ENCODE peak calls at places on chromosomes 5 and 9, in ten cellular contexts. P is stomach; D is type B pancreatic cell; N is pancreas; X is GM13977; F is HCT116; Y is fibroblast of lung; A is tibial nerve; B is CD4-positive, alpha-beta T cell; J is CD8-positive, alpha-beta T cell. U is an unnamed sample.

GRCh38 chr5:170597109-170597741 is 93.4 kb downstream of the KCNIP1 start:
- DNase-seq in P (no peak), D (no peak), X (no peak), N (no peak), A (peak), F (no peak), B (no peak), Y (peak), J (no peak), U (no peak)

GRCh38 chr5:112694853-112695709 is 42.6 kb upstream of the APC start:
- DNase-seq in A (no peak), D (no peak), J (no peak), B (no peak), X (no peak), P (no peak), Y (peak), F (no peak), N (no peak), U (no peak)

GRCh38 chr5:98736753-98737152 is 36.7 kb upstream of the RGMB start:
- DNase-seq in Y (no peak), B (no peak), F (no peak), N (no peak), A (no peak), X (no peak), D (no peak), J (no peak), P (no peak), U (no peak)

GRCh38 chr9:134059188-134059641 is 8.6 kb downstream of the BRD3 start:
- DNase-seq in D (no peak), F (no peak), B (no peak), X (no peak), Y (no peak), P (peak), A (no peak), N (no peak), J (no peak), U (no peak)

GRCh38 chr9:6833518-6834192 is 75.9 kb downstream of the KDM4C start:
- DNase-seq in X (no peak), P (no peak), Y (peak), N (no peak), D (no peak), F (no peak), J (no peak), A (no peak), B (no peak), U (no peak)

GRCh38 chr5:36108758-36109245 is 42.1 kb upstream of the UGT3A2 start:
- DNase-seq in P (no peak), D (no peak), N (no peak), F (no peak), J (no peak), A (no peak), B (no peak), Y (peak), X (no peak), U (no peak)

GRCh38 chr5:57586649-57587048 is 104.0 kb upstream of the ACTBL2 start:
- DNase-seq in Y (no peak), X (no peak), A (no peak), J (no peak), D (no peak), P (no peak), F (no peak), N (no peak), B (no peak), U (no peak)

GRCh38 chr5:109223521-109223920 is 186.3 kb downstream of the PJA2 start:
- DNase-seq in X (no peak), A (no peak), N (no peak), D (no peak), J (no peak), Y (no peak), F (no peak), P (no peak), B (no peak), U (no peak)

GRCh38 chr9:134839441-134840125 is 41.0 kb upstream of the FCN2 start:
- DNase-seq in B (no peak), D (no peak), X (no peak), Y (no peak), J (no peak), P (no peak), A (no peak), N (no peak), F (no peak), U (no peak)

GRCh38 chr9:5492965-5493364 is 17.4 kb upstream of the PDCD1LG2 start:
- DNase-seq in F (no peak), D (no peak), P (no peak), N (no peak), X (no peak), A (no peak), B (no peak), Y (no peak), J (no peak), U (no peak)

GRCh38 chr9:131419716-131420115 is 25.8 kb downstream of the PRRC2B start:
- DNase-seq in J (no peak), F (no peak), P (no peak), A (no peak), Y (no peak), B (no peak), X (no peak), D (no peak), N (no peak), U (no peak)

GRCh38 chr5:166102947-166103346 is 2188.5 kb upstream of the WWC1 start:
- DNase-seq in B (no peak), F (no peak), Y (no peak), A (no peak), X (no peak), J (no peak), P (no peak), D (no peak), N (no peak), U (no peak)

GRCh38 chr9:93558503-93558902 is 17.9 kb upstream of the PHF2 start:
- DNase-seq in N (no peak), B (no peak), J (peak), A (no peak), D (no peak), X (no peak), Y (no peak), P (no peak), F (no peak), U (no peak)

GRCh38 chr5:111734013-111734412 is 23.0 kb downstream of the NREP start:
- DNase-seq in D (no peak), F (no peak), P (no peak), N (no peak), J (no peak), B (no peak), Y (peak), X (no peak), A (no peak), U (no peak)

GRCh38 chr5:94396687-94397086 is 221.7 kb downstream of the KIAA0825 start:
- DNase-seq in X (no peak), J (no peak), F (no peak), P (no peak), D (no peak), B (no peak), Y (no peak), A (no peak), N (no peak), U (no peak)

GRCh38 chr9:137204731-137205125 is 720 bp downstream of the TMEM203 start:
- DNase-seq in Y (no peak), X (no peak), A (no peak), D (no peak), P (no peak), J (no peak), N (no peak), F (no peak), B (no peak), U (no peak)

GRCh38 chr9:122065923-122066629 is 27.0 kb downstream of the TTLL11 start:
- DNase-seq in A (no peak), B (no peak), P (no peak), Y (no peak), D (no peak), J (no peak), X (no peak), F (no peak), N (no peak), U (no peak)

GRCh38 chr9:98481676-98482075 is 226.2 kb upstream of the TBC1D2 start:
- DNase-seq in Y (no peak), F (no peak), X (no peak), J (no peak), B (no peak), N (no peak), A (no peak), D (no peak), P (no peak), U (no peak)

GRCh38 chr5:32709789-32710334 is 1.3 kb upstream of the NPR3 start:
- DNase-seq in Y (peak), A (peak), J (no peak), D (peak), X (peak), P (peak), B (no peak), N (peak), F (peak), U (peak)

GRCh38 chr9:95098391-95098921 is 219.1 kb downstream of the FANCC start:
- DNase-seq in A (no peak), J (no peak), B (no peak), N (no peak), X (no peak), Y (no peak), F (no peak), D (no peak), P (no peak), U (no peak)

GRCh38 chr9:128245293-128246151 is 30.3 kb downstream of the GOLGA2 start:
- DNase-seq in B (no peak), P (no peak), Y (peak), J (no peak), D (peak), N (no peak), X (no peak), F (no peak), A (no peak), U (no peak)

GRCh38 chr9:95284152-95284551 is 33.4 kb downstream of the FANCC start:
- DNase-seq in D (no peak), B (no peak), Y (peak), X (no peak), N (no peak), J (no peak), A (no peak), P (no peak), F (no peak), U (no peak)

GRCh38 chr9:104748359-104749031 is 1.0 kb downstream of the NIPSNAP3A start:
- DNase-seq in Y (peak), P (no peak), D (no peak), X (no peak), A (no peak), N (no peak), J (no peak), B (no peak), F (no peak), U (no peak)

GRCh38 chr9:135066291-135066690 is 21.2 kb upstream of the OLFM1 start:
- DNase-seq in B (no peak), A (no peak), F (no peak), P (no peak), X (no peak), J (no peak), D (no peak), Y (no peak), N (peak), U (peak)

GRCh38 chr5:116898917-116899316 is 324.3 kb upstream of the SEMA6A start:
- DNase-seq in P (no peak), F (no peak), J (no peak), X (no peak), A (no peak), B (no peak), N (no peak), D (no peak), Y (no peak), U (no peak)

GRCh38 chr5:132526974-132527564 is 16.3 kb downstream of the IL5 start:
- DNase-seq in D (no peak), N (no peak), X (no peak), Y (no peak), F (no peak), B (no peak), J (no peak), P (no peak), A (no peak), U (no peak)

GRCh38 chr5:56829137-56829536 is 13.8 kb downstream of the MAP3K1 start:
- DNase-seq in J (no peak), B (peak), X (no peak), A (no peak), F (peak), D (no peak), Y (no peak), P (no peak), N (no peak), U (no peak)

GRCh38 chr9:2729721-2730120 is 12.4 kb downstream of the KCNV2 start:
- DNase-seq in F (no peak), N (no peak), P (no peak), A (no peak), B (no peak), X (no peak), Y (peak), J (no peak), D (no peak), U (no peak)

GRCh38 chr5:89313044-89313443 is 430.1 kb upstream of the MEF2C start:
- DNase-seq in J (no peak), B (no peak), N (no peak), P (no peak), X (no peak), Y (peak), A (no peak), D (no peak), F (peak), U (no peak)

GRCh38 chr5:125058185-125058826 is 311.9 kb upstream of the ZNF608 start:
- DNase-seq in B (no peak), Y (peak), N (no peak), A (no peak), F (no peak), D (no peak), X (no peak), P (no peak), J (no peak), U (no peak)

GRCh38 chr9:13163946-13164345 is 115.5 kb downstream of the MPDZ start:
- DNase-seq in Y (no peak), N (no peak), P (no peak), F (no peak), J (no peak), B (no peak), X (no peak), A (no peak), D (no peak), U (no peak)

GRCh38 chr5:139877129-139877597 is 81.6 kb downstream of the PSD2 start:
- DNase-seq in J (no peak), Y (no peak), A (no peak), B (no peak), P (no peak), X (no peak), F (peak), N (no peak), D (no peak), U (no peak)

GRCh38 chr5:138985256-138985655 is 110.1 kb upstream of the LRRTM2 start:
- DNase-seq in F (no peak), B (no peak), Y (no peak), X (no peak), J (peak), D (peak), P (peak), N (no peak), A (no peak), U (no peak)

GRCh38 chr5:121138495-121138907 is 674.4 kb downstream of the PRR16 start:
- DNase-seq in Y (no peak), N (no peak), A (no peak), F (no peak), P (no peak), X (no peak), B (no peak), J (no peak), D (no peak), U (no peak)

GRCh38 chr5:146042628-146043279 is 62.6 kb downstream of the PLAC8L1 start:
- DNase-seq in J (no peak), X (no peak), B (no peak), N (no peak), P (no peak), Y (peak), A (no peak), D (no peak), F (peak), U (peak)

GRCh38 chr5:83899351-83899970 is 178.8 kb upstream of the HAPLN1 start:
- DNase-seq in P (no peak), X (no peak), D (no peak), J (no peak), A (no peak), B (no peak), Y (no peak), F (no peak), N (no peak), U (no peak)

GRCh38 chr5:322281-322941 is 897 bp downstream of the AHRR start:
- DNase-seq in A (no peak), X (peak), F (no peak), J (no peak), N (no peak), Y (peak), D (no peak), B (no peak), P (no peak), U (peak)

GRCh38 chr5:25688156-25688555 is 1043.4 kb upstream of the CDH10 start:
- DNase-seq in F (no peak), D (no peak), B (no peak), J (no peak), A (no peak), P (no peak), Y (no peak), X (peak), N (no peak), U (no peak)

GRCh38 chr5:179886190-179886589 is 21.5 kb downstream of the TBC1D9B start:
- DNase-seq in D (no peak), A (no peak), X (no peak), J (no peak), N (no peak), B (no peak), P (no peak), F (no peak), Y (no peak), U (no peak)

DNA sequence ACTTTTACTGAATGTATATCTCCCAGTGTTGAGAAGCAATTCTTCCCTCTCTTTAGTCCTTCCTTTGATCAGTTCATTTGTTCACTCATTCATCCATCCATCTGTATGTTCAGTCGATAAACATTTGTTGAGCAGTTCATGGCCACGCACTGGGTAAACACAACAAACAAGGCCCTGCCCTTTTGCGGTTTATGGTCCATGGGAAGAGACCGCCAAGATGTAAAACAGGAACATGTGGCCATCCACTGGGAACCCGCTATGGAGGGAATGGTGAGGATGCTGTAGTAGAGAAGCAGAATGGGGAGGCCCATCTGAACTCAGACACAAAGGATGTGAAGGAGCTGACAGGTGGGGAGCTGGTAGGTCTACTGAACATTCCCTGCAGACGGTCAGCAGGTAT is 102.7 kb upstream of the SPRY4 start:
- DNase-seq in D (no peak), N (no peak), F (no peak), P (no peak), B (no peak), J (peak), X (no peak), Y (no peak), A (no peak), U (no peak)
- TF ChIP-seq CTCF in D (no peak), N (no peak), F (no peak), P (no peak), B (no peak), J (no peak), X (no peak), Y (no peak), A (no peak), U (no peak)

GRCh38 chr5:54743997-54744788 is 226.6 kb downstream of the SNX18 start:
- DNase-seq in B (peak), A (no peak), J (peak), P (peak), Y (peak), X (peak), F (no peak), D (no peak), N (peak), U (no peak)

GRCh38 chr5:54741711-54742110 is 224.2 kb downstream of the SNX18 start:
- DNase-seq in D (no peak), B (no peak), N (no peak), P (no peak), Y (no peak), X (no peak), A (no peak), F (no peak), J (no peak), U (no peak)

GRCh38 chr5:54740141-54740540 is 222.6 kb downstream of the SNX18 start:
- DNase-seq in A (no peak), X (no peak), D (no peak), J (no peak), F (no peak), B (no peak), N (no peak), P (no peak), Y (no peak), U (no peak)

GRCh38 chr5:54743581-54743980 is 226.0 kb downstream of the SNX18 start:
- DNase-seq in A (no peak), N (no peak), P (no peak), F (no peak), B (no peak), X (no peak), J (no peak), Y (no peak), D (no peak), U (no peak)

DNA sequence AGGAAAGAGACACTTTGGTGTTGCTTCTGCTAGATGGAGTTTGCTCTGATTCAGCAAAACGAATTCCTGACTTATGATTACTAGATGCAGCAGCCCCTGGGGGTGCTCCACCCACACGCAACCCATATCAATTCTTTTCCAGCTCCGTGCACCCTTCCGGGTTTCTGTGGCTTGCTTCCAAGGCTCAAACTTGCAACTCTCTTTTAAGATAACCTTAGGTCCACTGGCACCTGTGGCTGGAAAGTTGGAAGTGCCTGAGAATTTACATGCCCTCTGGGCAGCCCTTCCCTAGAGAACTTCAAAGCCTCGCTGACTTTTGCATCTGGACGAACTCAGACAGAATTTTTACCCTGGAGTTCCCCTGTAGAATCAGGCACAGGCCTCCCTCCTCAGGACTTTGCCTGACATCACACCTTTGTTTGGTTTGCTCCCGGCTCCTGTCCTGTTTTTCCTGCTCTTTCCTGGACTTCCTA is 224.9 kb downstream of the SNX18 start:
- DNase-seq in N (peak), Y (peak), A (no peak), F (no peak), J (no peak), D (no peak), X (no peak), P (peak), B (no peak), U (no peak)
- TF ChIP-seq CTCF in N (no peak), Y (no peak), A (no peak), F (no peak), J (no peak), D (no peak), X (no peak), P (peak), B (no peak), U (peak)

GRCh38 chr5:91194861-91195460 is 188.2 kb downstream of the ARRDC3 start:
- DNase-seq in D (no peak), A (no peak), Y (no peak), X (no peak), P (no peak), J (no peak), F (no peak), N (no peak), B (no peak), U (no peak)

GRCh38 chr5:91206103-91206502 is 177.0 kb downstream of the ARRDC3 start:
- DNase-seq in Y (no peak), N (no peak), F (no peak), A (no peak), B (no peak), X (no peak), P (no peak), D (no peak), J (no peak), U (no peak)

DNA sequence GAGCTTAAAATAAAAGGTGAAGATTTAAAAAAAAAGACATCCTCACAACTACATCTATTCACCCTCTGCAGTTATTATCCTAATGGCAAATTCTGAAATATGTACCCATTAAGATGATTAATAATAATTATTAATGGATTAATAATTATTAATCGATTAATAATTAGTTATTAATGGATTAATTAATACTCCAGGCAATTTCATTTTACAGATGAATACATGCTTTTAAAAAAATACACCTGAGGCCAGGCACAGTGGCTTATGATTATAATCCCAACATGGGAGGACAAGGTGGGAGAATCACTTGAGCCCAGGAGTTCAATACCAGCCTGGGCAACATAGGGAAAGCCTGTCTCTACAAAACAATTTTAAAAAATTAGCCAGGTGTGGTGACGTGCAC is 182.4 kb downstream of the ARRDC3 start:
- DNase-seq in F (no peak), X (no peak), J (no peak), P (no peak), D (no peak), A (no peak), N (no peak), Y (no peak), B (no peak), U (no peak)
- TF ChIP-seq CTCF in F (no peak), X (no peak), J (no peak), P (no peak), D (no peak), A (no peak), N (no peak), Y (no peak), B (no peak), U (no peak)

DNA sequence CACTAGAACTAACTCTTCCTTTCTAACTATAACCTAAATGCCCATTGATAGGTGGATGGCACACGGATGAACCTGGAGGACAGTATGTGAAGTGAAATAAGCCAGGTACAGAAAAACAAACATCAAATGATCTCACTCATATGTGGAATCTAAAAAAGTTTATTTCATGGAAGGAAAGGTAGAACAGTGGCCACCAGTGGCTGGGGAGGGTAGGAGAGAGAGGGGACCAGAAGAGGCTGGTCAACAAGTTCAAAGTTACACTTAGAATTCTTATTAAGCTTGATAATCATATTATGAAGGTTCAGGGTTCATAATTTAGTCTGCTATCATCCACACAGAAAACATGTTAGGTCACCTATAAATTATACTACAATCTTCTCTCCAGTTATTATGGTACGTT is 107.6 kb upstream of the SLC12A2 start:
- DNase-seq in D (no peak), X (no peak), P (no peak), B (no peak), J (no peak), Y (no peak), N (no peak), A (no peak), F (no peak), U (no peak)
- TF ChIP-seq CTCF in D (peak), X (no peak), P (no peak), B (no peak), J (no peak), Y (no peak), N (no peak), A (no peak), F (peak), U (peak)